ENCODE peak calls at places on chromosome 14, in six cellular contexts. J, T, H, U, W and A are unnamed samples.

GRCh38 chr14:37585971-37586759 is 8.9 kb downstream of the FOXA1 start:
- DNase-seq in W (no peak), U (no peak), T (no peak), H (no peak), J (no peak), A (no peak)

GRCh38 chr14:28676481-28676880 is 90.1 kb upstream of the FOXG1 start:
- DNase-seq in W (no peak), H (no peak), U (peak), T (no peak), J (no peak), A (no peak)

GRCh38 chr14:94213021-94213420 is 38.9 kb downstream of the PPP4R4 start:
- DNase-seq in T (no peak), J (no peak), U (peak), W (no peak), H (no peak), A (peak)

GRCh38 chr14:52020315-52020714 is 31.0 kb downstream of the RTRAF start:
- DNase-seq in T (no peak), U (no peak), H (no peak), W (no peak), J (no peak), A (no peak)

GRCh38 chr14:75249251-75249957 is 29.2 kb upstream of the FOS start:
- DNase-seq in H (peak), T (peak), J (no peak), W (no peak), U (peak), A (no peak)

GRCh38 chr14:55901281-55901680 is 216.9 kb upstream of the PELI2 start:
- DNase-seq in W (no peak), H (no peak), T (no peak), J (no peak), U (peak), A (no peak)

GRCh38 chr14:22231022-22231421 is 358.0 kb downstream of the DAD1 start:
- DNase-seq in H (no peak), W (no peak), T (no peak), J (no peak), U (no peak), A (no peak)

GRCh38 chr14:60090864-60091519 is 731 bp upstream of the PCNX4 start:
- DNase-seq in H (peak), T (peak), U (peak), J (peak), W (no peak), A (peak)

GRCh38 chr14:64541261-64541970 is 875 bp downstream of the HSPA2 start:
- DNase-seq in T (no peak), H (no peak), W (no peak), J (no peak), U (peak), A (peak)

GRCh38 chr14:65134651-65135579 is 32.6 kb upstream of the MAX start:
- DNase-seq in U (peak), W (no peak), J (no peak), H (no peak), T (no peak), A (peak)

GRCh38 chr14:73250781-73251500 is 13.6 kb downstream of the PAPLN start:
- DNase-seq in J (no peak), U (no peak), H (no peak), T (no peak), W (no peak), A (no peak)

GRCh38 chr14:56310643-56311042 is 192.4 kb downstream of the PELI2 start:
- DNase-seq in J (no peak), U (peak), T (peak), W (no peak), H (no peak), A (peak)

GRCh38 chr14:53523226-53523625 is 370.1 kb upstream of the DDHD1 start:
- DNase-seq in J (no peak), T (no peak), W (no peak), H (no peak), U (no peak), A (peak)

GRCh38 chr14:55332654-55333570 is 61.7 kb downstream of the FBXO34 start:
- DNase-seq in W (no peak), J (no peak), H (no peak), T (no peak), U (peak), A (no peak)

GRCh38 chr14:26598081-26598671 is 343 bp upstream of the NOVA1 start:
- DNase-seq in T (peak), H (peak), W (peak), U (peak), J (peak), A (peak)

GRCh38 chr14:24212924-24213865 is at the start of gene CHMP4A:
- DNase-seq in W (peak), T (peak), J (peak), U (peak), H (peak), A (peak)

GRCh38 chr14:86799244-86799647 is 1193.7 kb downstream of the GALC start:
- DNase-seq in H (no peak), U (peak), W (no peak), T (peak), J (no peak), A (peak)

GRCh38 chr14:74411671-74412070 is 14.3 kb downstream of the SYNDIG1L start:
- DNase-seq in J (no peak), H (no peak), T (no peak), W (no peak), U (no peak), A (no peak)

GRCh38 chr14:52900731-52901130 is 50.1 kb downstream of the FERMT2 start:
- DNase-seq in H (no peak), U (no peak), J (no peak), T (no peak), W (no peak), A (no peak)

GRCh38 chr14:105689722-105690121 is 163.3 kb downstream of the TMEM121 start:
- DNase-seq in T (no peak), H (no peak), U (no peak), J (no peak), W (no peak), A (no peak)

GRCh38 chr14:105690671-105691070 is 164.3 kb downstream of the TMEM121 start:
- DNase-seq in T (no peak), J (no peak), U (no peak), W (no peak), H (no peak), A (no peak)

GRCh38 chr14:105700622-105701288 is 174.4 kb downstream of the TMEM121 start:
- DNase-seq in T (no peak), U (no peak), W (no peak), J (no peak), H (no peak), A (no peak)

DNA sequence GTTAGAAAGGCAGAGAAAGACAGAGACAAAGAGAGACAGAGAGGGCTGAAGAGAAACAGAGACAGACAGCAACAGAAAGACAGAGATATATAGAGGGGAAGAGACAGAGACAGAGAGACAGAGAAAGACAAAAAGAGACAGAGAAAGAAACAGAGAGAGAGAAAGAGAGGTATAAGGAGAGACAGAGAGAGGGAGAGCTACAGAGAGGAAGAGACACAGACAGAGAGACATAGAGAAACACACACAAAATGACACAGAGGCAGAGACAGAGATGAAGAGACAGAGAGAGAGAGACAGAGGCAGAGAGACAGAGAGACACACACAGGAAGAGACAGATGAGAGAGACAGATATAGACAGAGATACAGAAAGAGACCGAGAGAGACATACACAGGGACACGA is 168.6 kb downstream of the TMEM121 start:
- DNase-seq in J (no peak), H (no peak), W (no peak), T (no peak), U (no peak), A (no peak)
- H3K4me3 ChIP-seq in J (no peak), H (no peak), W (no peak), T (no peak), U (no peak), A (no peak)

GRCh38 chr14:91987192-91987591 is 39.7 kb upstream of the FBLN5 start:
- DNase-seq in U (no peak), J (no peak), T (peak), W (no peak), H (no peak), A (no peak)

GRCh38 chr14:91983571-91983970 is 36.1 kb upstream of the FBLN5 start:
- DNase-seq in H (no peak), U (peak), J (no peak), W (no peak), T (no peak), A (no peak)

GRCh38 chr14:91980157-91980556 is 32.7 kb upstream of the FBLN5 start:
- DNase-seq in J (no peak), T (peak), W (no peak), H (no peak), U (peak), A (peak)

GRCh38 chr14:91985521-91986255 is 38.2 kb upstream of the FBLN5 start:
- DNase-seq in U (peak), T (peak), H (no peak), J (no peak), W (no peak), A (peak)

DNA sequence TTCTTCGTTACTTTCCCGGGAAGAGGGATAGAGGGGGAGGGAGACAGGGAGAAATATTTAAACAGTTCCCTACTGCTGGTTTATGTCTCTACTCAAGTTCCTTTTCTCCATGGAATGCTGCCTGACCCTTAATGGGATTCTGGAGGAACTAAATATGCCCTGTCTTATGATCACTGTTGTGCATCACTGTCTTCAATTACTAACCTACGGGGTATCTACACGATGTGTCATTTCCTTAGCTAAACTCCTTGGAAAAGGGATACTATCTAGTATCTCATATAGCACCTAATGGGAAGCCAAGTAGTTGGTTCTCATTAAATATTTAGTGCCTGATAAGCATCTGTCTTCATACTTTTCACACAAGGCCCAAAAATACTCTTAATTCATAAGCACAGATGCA is 37.5 kb upstream of the FBLN5 start:
- DNase-seq in J (no peak), T (no peak), U (peak), W (no peak), H (no peak), A (peak)
- H3K4me3 ChIP-seq in J (no peak), T (no peak), U (no peak), W (no peak), H (no peak), A (no peak)

DNA sequence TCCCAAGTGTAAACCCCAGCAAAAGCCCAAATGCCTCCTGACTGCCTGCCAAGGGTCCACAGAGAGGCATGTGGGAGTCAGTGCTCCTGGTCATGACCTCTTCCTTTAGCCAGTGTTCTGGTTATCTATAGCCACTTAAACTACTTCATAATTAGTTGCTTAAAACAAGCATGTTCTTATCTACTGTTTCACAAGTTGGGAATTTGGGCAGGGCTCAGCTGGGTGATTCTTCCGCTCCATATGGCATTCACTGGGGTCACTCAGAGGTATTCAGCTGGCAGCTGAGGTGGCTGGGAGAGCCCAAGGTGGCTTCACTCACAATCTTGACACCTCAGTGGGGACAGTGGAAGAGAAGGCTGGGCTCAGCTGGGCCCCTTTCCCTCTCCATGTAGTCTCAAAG is 184.0 kb upstream of the RGS6 start:
- DNase-seq in H (no peak), W (no peak), J (no peak), U (no peak), T (no peak), A (no peak)
- H3K4me3 ChIP-seq in H (no peak), W (no peak), J (no peak), U (no peak), T (no peak), A (no peak)

GRCh38 chr14:102363182-102363952 is 626 bp downstream of the TECPR2 start:
- DNase-seq in J (no peak), H (peak), T (peak), U (peak), W (peak), A (peak)
- H3K4me3 ChIP-seq in J (peak), H (peak), T (peak), U (peak), W (peak), A (peak)

GRCh38 chr14:70664698-70665447 is 23.2 kb downstream of the TTC9 start:
- DNase-seq in U (no peak), H (peak), W (no peak), T (no peak), J (no peak), A (no peak)

GRCh38 chr14:70663707-70664179 is 22.0 kb downstream of the TTC9 start:
- DNase-seq in J (peak), U (peak), T (peak), W (no peak), H (no peak), A (peak)

GRCh38 chr14:70662816-70663215 is 21.1 kb downstream of the TTC9 start:
- DNase-seq in U (no peak), T (no peak), J (no peak), H (no peak), W (no peak), A (no peak)

GRCh38 chr14:70660967-70661871 is 19.5 kb downstream of the TTC9 start:
- DNase-seq in J (no peak), T (no peak), W (no peak), H (peak), U (no peak), A (no peak)

GRCh38 chr14:70662080-70662479 is 20.4 kb downstream of the TTC9 start:
- DNase-seq in J (no peak), W (no peak), T (no peak), U (no peak), H (no peak), A (no peak)
- H3K4me3 ChIP-seq in J (no peak), W (no peak), T (no peak), U (no peak), H (no peak), A (no peak)

DNA sequence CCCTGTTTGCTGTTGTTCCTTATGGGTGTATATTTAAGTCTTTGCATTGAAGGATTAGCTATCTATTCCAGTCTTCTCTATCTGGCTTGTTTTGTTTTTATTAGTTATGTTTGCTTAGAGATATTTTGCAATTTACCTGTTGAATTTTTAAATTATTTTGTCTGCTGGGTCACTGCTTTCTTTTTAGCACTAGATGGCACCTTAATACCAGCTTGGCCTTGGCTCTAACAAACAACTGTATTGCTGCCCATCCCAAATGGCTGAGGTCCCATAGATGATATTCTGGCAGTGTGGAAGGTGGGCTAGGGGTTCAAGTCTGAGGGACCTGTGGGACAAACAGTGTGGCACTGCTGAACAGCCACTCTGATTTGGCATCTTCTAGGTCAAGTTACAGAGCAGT is 144.0 kb upstream of the FBXO33 start:
- DNase-seq in H (no peak), J (no peak), W (no peak), U (no peak), T (no peak), A (no peak)
- H3K4me3 ChIP-seq in H (no peak), J (no peak), W (peak), U (no peak), T (no peak), A (no peak)

GRCh38 chr14:45633220-45633984 is 380.4 kb upstream of the MIS18BP1 start:
- DNase-seq in J (no peak), H (no peak), W (no peak), U (no peak), T (no peak), A (no peak)
- H3K4me3 ChIP-seq in J (no peak), H (no peak), W (no peak), U (no peak), T (no peak), A (no peak)

DNA sequence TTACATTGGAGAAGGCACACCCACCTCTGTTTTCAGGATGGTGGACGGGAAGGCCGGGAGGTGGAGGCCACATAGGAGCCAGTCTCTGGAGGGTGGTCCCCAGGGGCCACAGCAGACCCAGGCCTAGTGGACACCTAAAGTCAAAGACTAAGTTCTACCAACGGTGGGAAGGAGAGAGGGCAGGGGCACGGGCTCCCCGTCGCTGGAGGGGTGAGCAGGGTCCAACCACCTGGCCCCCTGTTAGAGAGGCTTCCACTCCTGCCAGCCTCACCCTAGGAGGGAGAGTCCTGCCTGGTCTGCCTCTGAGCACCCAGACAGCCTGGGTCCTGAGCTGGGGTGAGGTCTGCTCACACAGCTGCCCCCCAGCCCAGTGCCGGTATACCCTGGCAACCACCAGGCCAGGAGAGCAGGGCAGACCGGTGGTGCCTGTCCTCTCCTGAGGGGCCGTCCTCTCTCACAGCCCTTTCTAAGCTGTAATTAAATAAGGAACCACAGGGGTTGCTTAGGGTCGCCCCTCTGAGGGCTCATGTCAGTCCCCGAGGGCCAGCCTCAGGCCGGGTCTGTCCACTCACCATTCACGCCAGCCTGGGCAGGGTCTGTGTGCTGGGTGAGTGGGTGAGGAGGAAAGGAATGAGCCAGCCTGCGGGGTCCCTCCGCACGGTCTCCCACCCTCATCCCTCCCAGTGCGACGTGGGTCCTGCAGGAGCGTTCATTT is 2.3 kb downstream of the INF2 start:
- DNase-seq in H (no peak), U (no peak), J (no peak), W (no peak), T (no peak), A (no peak)
- H3K4me3 ChIP-seq in H (peak), U (peak), J (peak), W (no peak), T (no peak), A (peak)

GRCh38 chr14:90655829-90656228 is 160.4 kb downstream of the TTC7B start:
- DNase-seq in U (no peak), H (no peak), T (no peak), W (no peak), J (no peak), A (no peak)

GRCh38 chr14:90656986-90657385 is 159.2 kb downstream of the TTC7B start:
- DNase-seq in U (no peak), W (no peak), J (no peak), T (no peak), H (no peak), A (no peak)

GRCh38 chr14:90660865-90661570 is 155.2 kb downstream of the TTC7B start:
- DNase-seq in W (no peak), T (no peak), U (no peak), H (peak), J (no peak), A (no peak)

GRCh38 chr14:90661881-90662280 is 154.3 kb downstream of the TTC7B start:
- DNase-seq in J (no peak), W (no peak), T (no peak), U (no peak), H (no peak), A (no peak)

DNA sequence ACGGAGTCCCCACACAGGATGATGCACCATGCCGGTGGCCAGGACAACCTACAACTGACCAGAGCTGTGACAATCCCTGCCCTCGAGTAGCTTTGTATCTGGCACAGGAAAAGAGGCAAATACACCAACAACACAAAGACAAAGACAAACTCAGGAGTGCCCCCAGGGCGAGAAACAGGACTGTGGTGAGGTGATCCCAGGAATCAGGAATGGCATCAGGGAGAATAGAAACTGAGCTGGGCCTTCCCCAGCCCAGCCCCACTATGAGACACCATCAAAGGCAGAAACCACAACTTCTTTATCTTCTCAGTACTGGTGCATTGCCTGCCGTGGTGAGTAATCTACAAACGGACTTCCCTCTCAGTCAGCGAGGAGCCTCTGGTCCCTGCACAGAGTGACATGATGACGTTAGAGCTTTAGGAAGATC is 157.7 kb downstream of the TTC7B start:
- DNase-seq in H (no peak), W (no peak), U (peak), T (no peak), J (no peak), A (peak)
- H3K4me3 ChIP-seq in H (no peak), W (no peak), U (no peak), T (no peak), J (no peak), A (no peak)